ENCODE peak calls at places on chromosomes 16 and 17, in ten cellular contexts. D, S, G, L, M, C, H, R, W and I are unnamed samples.

GRCh38 chr16:68384293-68385255 is 63.7 kb downstream of the SMPD3 start:
- DNase-seq in H (no peak), S (no peak), W (no peak), M (no peak), C (no peak), L (no peak), R (no peak), D (no peak), G (no peak), I (no peak)

GRCh38 chr17:58352843-58353719 is 1.1 kb upstream of the SUPT4H1 start:
- DNase-seq in R (peak), H (peak), W (no peak), S (peak), L (peak), M (no peak), D (peak), G (peak), C (no peak), I (no peak)

GRCh38 chr17:67491009-67491677 is 114.1 kb downstream of the PITPNC1 start:
- DNase-seq in H (no peak), G (peak), C (no peak), R (peak), S (peak), W (peak), L (no peak), M (peak), D (peak), I (no peak)

GRCh38 chr17:47611372-47612350 is 38.1 kb upstream of the KPNB1 start:
- DNase-seq in G (peak), S (peak), R (no peak), W (peak), L (no peak), H (no peak), M (no peak), C (no peak), D (peak), I (no peak)

GRCh38 chr17:73420897-73421296 is 109.1 kb upstream of the CDC42EP4 start:
- DNase-seq in M (no peak), L (no peak), D (peak), R (no peak), H (no peak), C (no peak), G (peak), W (peak), S (peak), I (no peak)

GRCh38 chr16:65767125-65767524 is 599.4 kb upstream of the CDH5 start:
- DNase-seq in W (no peak), D (no peak), C (no peak), R (no peak), M (no peak), L (no peak), H (no peak), G (no peak), S (peak), I (no peak)

GRCh38 chr17:79188048-79188447 is 113.4 kb downstream of the ENGASE start:
- DNase-seq in L (peak), H (no peak), C (no peak), W (no peak), G (no peak), R (peak), M (peak), D (peak), S (no peak), I (no peak)

GRCh38 chr17:55722742-55723487 is at the start of gene TMEM100:
- DNase-seq in D (peak), M (no peak), L (no peak), S (peak), C (no peak), G (peak), H (no peak), R (no peak), W (peak), I (no peak)

GRCh38 chr16:9362050-9362449 is 270.6 kb downstream of the HAPSTR1 start:
- DNase-seq in S (no peak), M (no peak), L (no peak), R (no peak), D (no peak), C (no peak), W (no peak), G (no peak), H (no peak), I (no peak)

GRCh38 chr16:85864965-85865364 is 34.0 kb upstream of the IRF8 start:
- DNase-seq in S (no peak), C (no peak), D (no peak), W (no peak), M (no peak), G (no peak), H (no peak), R (no peak), L (no peak), I (no peak)

GRCh38 chr17:44159519-44160210 is 10.8 kb upstream of the ASB16 start:
- DNase-seq in M (no peak), R (no peak), S (no peak), L (no peak), H (no peak), D (no peak), G (peak), W (no peak), C (no peak), I (no peak)

GRCh38 chr16:84462296-84463210 is 41.9 kb downstream of the MEAK7 start:
- DNase-seq in L (no peak), G (no peak), R (peak), H (no peak), C (no peak), M (peak), D (peak), S (peak), W (no peak), I (no peak)

GRCh38 chr16:14501331-14502255 is 128.5 kb downstream of the PARN start:
- DNase-seq in C (no peak), H (no peak), W (peak), M (no peak), G (peak), R (peak), L (no peak), S (peak), D (peak), I (no peak)

GRCh38 chr17:40551091-40551873 is 14.0 kb downstream of the CCR7 start:
- DNase-seq in D (peak), G (peak), H (no peak), R (peak), C (no peak), W (peak), M (no peak), S (peak), L (no peak), I (no peak)

GRCh38 chr16:64397945-64398508 is 723.8 kb downstream of the CDH11 start:
- DNase-seq in D (peak), G (no peak), C (no peak), M (no peak), H (no peak), S (peak), L (no peak), R (no peak), W (peak), I (no peak)

GRCh38 chr17:74439691-74440567 is 8.0 kb downstream of the GPRC5C start:
- DNase-seq in W (no peak), S (no peak), R (no peak), G (no peak), L (no peak), M (no peak), C (no peak), D (no peak), H (no peak), I (no peak)

GRCh38 chr17:9004132-9004960 is 17.0 kb upstream of the NTN1 start:
- DNase-seq in G (no peak), D (no peak), L (no peak), H (no peak), C (no peak), M (no peak), S (no peak), W (no peak), R (no peak), I (no peak)

GRCh38 chr16:57871457-57871856 is 69.2 kb upstream of the KIFC3 start:
- DNase-seq in S (peak), M (no peak), C (no peak), D (peak), R (no peak), L (no peak), H (no peak), G (peak), W (peak), I (no peak)

GRCh38 chr16:50260206-50261159 is 5.9 kb upstream of the ADCY7 start:
- DNase-seq in G (no peak), S (no peak), H (no peak), D (no peak), R (peak), C (no peak), L (no peak), W (no peak), M (no peak), I (no peak)

GRCh38 chr17:13429201-13429600 is 172.5 kb downstream of the HS3ST3A1 start:
- DNase-seq in L (no peak), R (no peak), C (no peak), S (peak), W (peak), G (peak), M (no peak), D (peak), H (no peak), I (no peak)

GRCh38 chr16:582614-583331 is 7.1 kb upstream of the RAB40C start:
- DNase-seq in G (no peak), C (no peak), M (no peak), L (no peak), W (no peak), D (no peak), R (no peak), S (peak), H (no peak), I (no peak)